ENCODE peak calls at places on chromosomes 6 and 20, in nine cellular contexts. M is neural crest cell, F is endothelial cell of umbilical vein, Y is Calu3, S is GM10248, L is tibial nerve, J is dorsolateral prefrontal cortex, D is lower leg skin, K is fibroblast of mammary gland. B is an unnamed sample.
A peak's percentile ranks its signal among the peaks of the same experiment; 100 is the strongest.

GRCh38 chr6:149964243-149965190 is 774 bp downstream of the ULBP1 start:
- DNase-seq in S (no peak), L (no peak), F (peak; percentile 28), Y (no peak), J (no peak), M (no peak), D (no peak), K (peak; percentile 46), B (no peak)

GRCh38 chr6:169957351-169957963 is 206.0 kb downstream of the ERMARD start:
- DNase-seq in S (no peak), M (no peak), K (no peak), J (peak; percentile 7), F (no peak), L (no peak), Y (no peak), D (no peak), B (no peak)

GRCh38 chr6:98335594-98335993 is 498.8 kb upstream of the POU3F2 start:
- DNase-seq in K (no peak), D (no peak), J (no peak), L (no peak), Y (no peak), S (no peak), F (no peak), M (no peak), B (no peak)

GRCh38 chr6:5094327-5094726 is 9.2 kb downstream of the PPP1R3G start:
- DNase-seq in M (no peak), J (no peak), F (no peak), Y (no peak), K (peak; percentile 96), L (no peak), D (peak; percentile 29), S (no peak), B (peak; percentile 81)

GRCh38 chr20:41231850-41232249 is 85.7 kb downstream of the ZHX3 start:
- DNase-seq in Y (no peak), F (no peak), J (no peak), M (no peak), D (no peak), S (no peak), K (no peak), L (no peak), B (no peak)

GRCh38 chr6:34267746-34268145 is 18.9 kb upstream of the SMIM29 start:
- DNase-seq in K (no peak), M (no peak), D (no peak), S (no peak), J (no peak), L (no peak), F (no peak), Y (no peak), B (no peak)

GRCh38 chr20:57440678-57441509 is 49.7 kb downstream of the RBM38 start:
- DNase-seq in L (peak; percentile 22), Y (no peak), J (peak; percentile 92), S (no peak), M (no peak), F (no peak), D (peak; percentile 35), K (peak; percentile 33), B (no peak)

GRCh38 chr6:132812255-132812732 is 2.1 kb upstream of the RPS12 start:
- DNase-seq in Y (no peak), M (no peak), D (no peak), K (peak; percentile 65), J (no peak), L (no peak), S (no peak), F (peak; percentile 44), B (peak; percentile 51)

GRCh38 chr6:147169529-147169928 is 34.7 kb upstream of the STXBP5 start:
- DNase-seq in S (no peak), K (no peak), M (no peak), L (no peak), Y (no peak), F (no peak), D (no peak), J (no peak), B (no peak)

GRCh38 chr6:76683985-76684384 is 611.5 kb upstream of the IMPG1 start:
- DNase-seq in F (no peak), M (no peak), K (no peak), Y (no peak), D (no peak), L (no peak), S (no peak), J (no peak), B (no peak)

GRCh38 chr6:76677017-76677416 is 604.6 kb upstream of the IMPG1 start:
- DNase-seq in L (no peak), F (no peak), K (no peak), D (no peak), M (no peak), Y (no peak), S (no peak), J (no peak), B (no peak)

GRCh38 chr6:76684881-76685280 is 612.4 kb upstream of the IMPG1 start:
- DNase-seq in F (no peak), K (peak; percentile 6), L (no peak), Y (no peak), M (no peak), J (no peak), S (no peak), D (no peak), B (no peak)

GRCh38 chr6:76681781-76682180 is 609.3 kb upstream of the IMPG1 start:
- DNase-seq in K (peak; percentile 52), J (no peak), L (no peak), F (peak; percentile 82), Y (no peak), S (no peak), M (no peak), D (no peak), B (peak; percentile 36)

GRCh38 chr6:76682842-76683241 is 610.4 kb upstream of the IMPG1 start:
- DNase-seq in F (peak; percentile 40), Y (no peak), L (no peak), K (peak; percentile 23), J (no peak), D (no peak), M (no peak), S (no peak), B (peak; percentile 32)
- TF ChIP-seq CTCF in F (peak; percentile 22), Y (peak; percentile 23), L (no peak), K (peak; percentile 44), J (peak; percentile 31), D (no peak), M (peak; percentile 74), S (peak; percentile 33), B (peak; percentile 36)

GRCh38 chr6:92121228-92121627 is 1298.1 kb downstream of the EPHA7 start:
- DNase-seq in F (no peak), S (no peak), Y (no peak), J (no peak), K (no peak), D (no peak), L (no peak), M (no peak), B (no peak)

GRCh38 chr6:92126088-92126487 is 1293.3 kb downstream of the EPHA7 start:
- DNase-seq in J (no peak), M (no peak), F (no peak), S (no peak), D (no peak), K (no peak), Y (peak; percentile 4), L (no peak), B (peak; percentile 75)

GRCh38 chr6:92125681-92126080 is 1293.7 kb downstream of the EPHA7 start:
- DNase-seq in J (no peak), D (no peak), F (no peak), L (no peak), Y (no peak), M (no peak), S (no peak), K (no peak), B (no peak)

GRCh38 chr6:92124126-92124525 is 1295.2 kb downstream of the EPHA7 start:
- DNase-seq in F (no peak), L (no peak), J (peak; percentile 14), D (no peak), S (no peak), M (no peak), Y (no peak), K (no peak), B (peak; percentile 78)

GRCh38 chr6:92122746-92123145 is 1296.6 kb downstream of the EPHA7 start:
- DNase-seq in L (no peak), K (no peak), S (no peak), F (peak; percentile 44), M (no peak), D (no peak), Y (no peak), J (no peak), B (peak; percentile 43)
- TF ChIP-seq CTCF in L (no peak), K (no peak), S (peak; percentile 13), F (peak; percentile 31), M (peak; percentile 66), D (no peak), Y (no peak), J (peak; percentile 39), B (peak; percentile 32)

DNA sequence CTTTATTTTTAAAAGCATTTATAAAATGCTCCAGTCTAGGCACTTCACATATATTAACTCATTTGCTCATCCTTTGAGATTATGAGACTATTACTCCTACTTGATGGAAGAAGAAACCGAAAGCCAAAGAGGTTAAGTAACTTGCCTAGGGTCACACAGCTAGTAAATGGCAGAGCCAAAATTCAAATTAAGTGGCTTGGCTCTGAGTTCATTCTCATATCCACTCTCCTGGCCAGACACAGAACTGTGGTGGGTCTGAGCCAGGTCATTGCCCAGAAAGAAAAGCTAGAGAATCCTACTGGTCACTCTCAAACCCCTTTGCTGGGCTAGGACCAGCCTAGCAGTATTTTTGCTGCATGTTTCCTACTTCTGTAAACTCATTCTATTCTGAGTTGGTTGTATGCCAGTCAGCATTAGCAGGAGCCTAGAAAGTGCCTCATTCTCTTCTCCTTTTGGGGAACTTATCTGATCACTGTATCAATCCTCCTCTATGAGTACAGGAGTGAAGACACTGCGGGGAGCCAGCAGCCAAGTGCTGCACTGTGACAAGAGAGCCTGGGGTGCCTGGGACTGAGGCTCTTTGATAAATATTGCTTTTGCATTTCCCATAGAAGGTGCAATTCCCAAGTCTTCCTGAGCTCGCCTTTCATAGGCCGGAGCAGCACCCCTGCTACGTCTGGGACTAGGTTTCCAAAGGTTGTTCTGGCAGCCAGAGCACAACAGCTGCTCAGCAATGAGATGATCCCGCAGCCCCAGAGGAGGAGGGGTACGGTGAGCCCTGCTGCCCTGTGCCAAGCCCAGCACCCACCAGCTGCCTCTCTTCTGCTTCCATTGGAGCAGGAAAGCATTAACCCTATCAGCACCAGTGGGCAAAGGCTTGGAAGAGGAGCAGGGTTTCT is 728.3 kb downstream of the MAFB start:
- DNase-seq in Y (no peak), J (no peak), S (no peak), M (no peak), K (no peak), D (no peak), F (no peak), L (no peak), B (no peak)
- TF ChIP-seq CTCF in Y (no peak), J (no peak), S (no peak), M (no peak), K (no peak), D (no peak), F (no peak), L (peak; percentile 16), B (no peak)

DNA sequence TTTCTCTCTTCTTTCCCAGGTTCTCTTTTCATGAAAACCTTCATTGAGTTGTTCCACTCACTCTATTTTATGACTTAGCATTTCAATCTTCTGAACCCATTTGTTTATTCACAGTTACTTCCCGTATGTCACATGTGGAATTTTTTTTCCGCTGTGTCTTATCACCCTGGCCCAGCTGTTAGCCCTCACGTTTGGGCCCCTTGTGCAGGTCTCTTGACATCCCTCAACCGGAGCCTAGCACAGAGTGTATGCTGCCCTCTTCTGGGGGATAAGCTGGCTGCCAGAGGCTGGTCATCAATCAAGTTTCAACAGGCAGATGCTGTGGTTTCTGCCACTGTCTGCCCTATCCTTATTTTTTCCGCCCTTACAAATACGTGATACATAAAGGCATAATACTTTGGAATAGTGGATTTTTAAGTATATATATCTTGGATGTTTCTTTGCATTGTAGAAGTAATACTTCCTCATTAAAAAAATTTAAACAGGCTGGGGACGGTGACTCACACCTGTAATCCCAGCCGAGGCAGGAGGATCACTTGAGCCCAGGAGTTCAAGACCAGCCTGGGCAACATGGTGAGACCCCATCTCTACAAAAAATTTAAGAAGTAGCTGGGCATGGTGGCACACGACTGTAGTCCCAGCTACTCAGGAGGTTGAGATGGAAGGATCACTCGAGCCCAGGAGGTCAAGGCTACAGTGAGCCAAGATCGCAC is 38.8 kb upstream of the RNF8 start:
- DNase-seq in J (peak; percentile 25), M (peak; percentile 20), S (peak; percentile 62), F (peak; percentile 93), K (peak; percentile 47), Y (peak; percentile 53), D (no peak), L (no peak), B (peak; percentile 63)
- TF ChIP-seq CTCF in J (peak; percentile 39), M (peak; percentile 62), S (peak; percentile 63), F (peak; percentile 78), K (peak; percentile 61), Y (peak; percentile 58), D (no peak), L (peak; percentile 11), B (peak; percentile 39)

B was measured in MCF 10A.